ENCODE peak calls at places on chromosomes 3 and 15, in ten cellular contexts. C is activated T-helper 1 cell treated with Interleukin-2 at 50 U/mL for 16 hours; L is ACHN; M is activated T-cell treated with anti-CD3 and anti-CD28 coated beads, Interleukin-2, amount 50 U/mL, for 72 hours; X is NCI-H524; F is NCI-H460; E is C1 segment of cervical spinal cord; D is GDM1; O is ecto neural progenitor cell; G is ascending aorta. T is an unnamed sample.

GRCh38 chr15:51931016-51931415 is 40.6 kb downstream of the LEO1 start:
- DNase-seq in C (no peak), L (no peak), M (no peak), X (no peak), F (no peak), E (no peak), D (no peak), O (no peak), G (no peak), T (no peak)

GRCh38 chr3:195825857-195826804 is 14.4 kb upstream of the MUC4 start:
- DNase-seq in C (no peak), L (no peak), M (no peak), X (no peak), F (no peak), E (no peak), D (no peak), O (no peak), G (no peak), T (no peak)

GRCh38 chr3:141602706-141603105 is 115.9 kb downstream of the RASA2 start:
- DNase-seq in C (no peak), L (no peak), M (no peak), X (no peak), F (no peak), E (no peak), D (no peak), O (no peak), G (no peak), T (no peak)

GRCh38 chr3:13023251-13024055 is 49.8 kb downstream of the IQSEC1 start:
- DNase-seq in C (no peak), L (peak), M (no peak), X (peak), F (no peak), E (no peak), D (no peak), O (no peak), G (no peak), T (peak)

GRCh38 chr3:55554621-55555020 is 67.5 kb upstream of the WNT5A start:
- DNase-seq in C (no peak), L (no peak), M (no peak), X (peak), F (no peak), E (no peak), D (no peak), O (no peak), G (no peak), T (no peak)

GRCh38 chr15:81184188-81184587 is 12.5 kb upstream of the IL16 start:
- DNase-seq in C (no peak), L (no peak), M (no peak), X (peak), F (no peak), E (no peak), D (no peak), O (no peak), G (peak), T (no peak)

GRCh38 chr3:23650371-23651140 is 155.2 kb upstream of the UBE2E1 start:
- DNase-seq in C (no peak), L (no peak), M (no peak), X (no peak), F (peak), E (no peak), D (no peak), O (no peak), G (no peak), T (peak)

GRCh38 chr15:79853492-79854328 is 43.1 kb downstream of the MTHFS start:
- DNase-seq in C (peak), L (peak), M (peak), X (peak), F (peak), E (no peak), D (peak), O (peak), G (peak), T (peak)

GRCh38 chr3:30855390-30855789 is 39.1 kb downstream of the GADL1 start:
- DNase-seq in C (no peak), L (no peak), M (no peak), X (no peak), F (no peak), E (no peak), D (no peak), O (no peak), G (no peak), T (no peak)

GRCh38 chr3:119175869-119176756 is 2.7 kb downstream of the UPK1B start:
- DNase-seq in C (no peak), L (no peak), M (no peak), X (no peak), F (peak), E (no peak), D (no peak), O (no peak), G (no peak), T (peak)

GRCh38 chr3:64827391-64827790 is 139.6 kb upstream of the ADAMTS9 start:
- DNase-seq in C (no peak), L (peak), M (no peak), X (no peak), F (no peak), E (no peak), D (no peak), O (no peak), G (no peak), T (no peak)

GRCh38 chr3:160904691-160905090 is 148.7 kb downstream of the PPM1L start:
- DNase-seq in C (no peak), L (no peak), M (no peak), X (no peak), F (no peak), E (no peak), D (no peak), O (no peak), G (no peak), T (no peak)

GRCh38 chr3:52455283-52456168 is at the start of gene NISCH:
- DNase-seq in C (peak), L (peak), M (peak), X (peak), F (peak), E (peak), D (peak), O (peak), G (peak), T (peak)

GRCh38 chr3:23071758-23072157 is 131.4 kb upstream of the UBE2E2 start:
- DNase-seq in C (no peak), L (no peak), M (no peak), X (no peak), F (no peak), E (peak), D (peak), O (no peak), G (no peak), T (no peak)

GRCh38 chr15:71804695-71805470 is 5.5 kb upstream of the NR2E3 start:
- DNase-seq in C (no peak), L (no peak), M (no peak), X (peak), F (no peak), E (no peak), D (no peak), O (no peak), G (no peak), T (no peak)

GRCh38 chr3:33360136-33360825 is 79.9 kb downstream of the UBP1 start:
- DNase-seq in C (no peak), L (no peak), M (no peak), X (no peak), F (no peak), E (no peak), D (no peak), O (no peak), G (no peak), T (peak)

GRCh38 chr15:78629031-78629715 is 8.4 kb upstream of the CHRNA3 start:
- DNase-seq in C (no peak), L (no peak), M (no peak), X (no peak), F (no peak), E (no peak), D (no peak), O (no peak), G (no peak), T (no peak)

GRCh38 chr15:69895202-69895601 is 202.5 kb downstream of the TLE3 start:
- DNase-seq in C (no peak), L (no peak), M (no peak), X (no peak), F (no peak), E (no peak), D (no peak), O (no peak), G (no peak), T (no peak)

GRCh38 chr15:44501768-44502366 is 35.1 kb upstream of the EIF3J start:
- DNase-seq in C (no peak), L (peak), M (no peak), X (peak), F (peak), E (no peak), D (peak), O (no peak), G (no peak), T (peak)

GRCh38 chr15:42368096-42368495 is 8.8 kb downstream of the CAPN3 start:
- DNase-seq in C (no peak), L (no peak), M (no peak), X (no peak), F (no peak), E (no peak), D (no peak), O (no peak), G (no peak), T (no peak)

GRCh38 chr15:67850995-67851535 is 11.2 kb upstream of the RNU6-1 start:
- DNase-seq in C (no peak), L (no peak), M (no peak), X (no peak), F (no peak), E (no peak), D (peak), O (no peak), G (no peak), T (no peak)

GRCh38 chr3:60577601-60578000 is 673.7 kb downstream of the FHIT start:
- DNase-seq in C (no peak), L (no peak), M (no peak), X (no peak), F (no peak), E (no peak), D (no peak), O (no peak), G (no peak), T (no peak)

GRCh38 chr15:22262613-22263020 is 182.3 kb downstream of the OR4M2 start:
- DNase-seq in C (peak), L (no peak), M (no peak), X (no peak), F (peak), E (no peak), D (no peak), O (no peak), G (no peak), T (peak)

GRCh38 chr3:101719604-101720185 is 4.7 kb upstream of the CEP97 start:
- DNase-seq in C (no peak), L (no peak), M (no peak), X (no peak), F (no peak), E (no peak), D (no peak), O (no peak), G (no peak), T (no peak)

GRCh38 chr3:21705769-21706168 is 45.2 kb downstream of the ZNF385D start:
- DNase-seq in C (no peak), L (peak), M (no peak), X (no peak), F (no peak), E (no peak), D (no peak), O (no peak), G (peak), T (no peak)

GRCh38 chr15:84842781-84843180 is 25.6 kb downstream of the ALPK3 start:
- DNase-seq in C (no peak), L (no peak), M (no peak), X (no peak), F (no peak), E (no peak), D (no peak), O (no peak), G (peak), T (no peak)

GRCh38 chr15:63379492-63380150 is 2.0 kb downstream of the CA12 start:
- DNase-seq in C (no peak), L (no peak), M (no peak), X (no peak), F (no peak), E (no peak), D (no peak), O (no peak), G (no peak), T (no peak)

GRCh38 chr3:2098398-2099027 is at the start of gene CNTN4:
- DNase-seq in C (no peak), L (peak), M (peak), X (peak), F (peak), E (peak), D (no peak), O (peak), G (peak), T (peak)

GRCh38 chr15:41820791-41821423 is 7.0 kb upstream of the JMJD7 start:
- DNase-seq in C (no peak), L (no peak), M (no peak), X (no peak), F (no peak), E (no peak), D (no peak), O (no peak), G (no peak), T (no peak)

GRCh38 chr15:64502537-64502936 is 42.2 kb downstream of the ZNF609 start:
- DNase-seq in C (no peak), L (no peak), M (no peak), X (peak), F (no peak), E (no peak), D (no peak), O (no peak), G (no peak), T (no peak)

GRCh38 chr3:76400141-76400540 is 614.8 kb upstream of the ZNF717 start:
- DNase-seq in C (no peak), L (no peak), M (no peak), X (no peak), F (no peak), E (no peak), D (no peak), O (no peak), G (no peak), T (no peak)

GRCh38 chr3:65785065-65785645 is 253.6 kb downstream of the MAGI1 start:
- DNase-seq in C (no peak), L (peak), M (peak), X (peak), F (peak), E (no peak), D (no peak), O (no peak), G (no peak), T (peak)

GRCh38 chr3:175002732-175003143 is 143.6 kb downstream of the NAALADL2 start:
- DNase-seq in C (no peak), L (no peak), M (no peak), X (no peak), F (no peak), E (no peak), D (no peak), O (no peak), G (no peak), T (no peak)

GRCh38 chr3:187871204-187871591 is 125.9 kb upstream of the BCL6 start:
- DNase-seq in C (no peak), L (no peak), M (no peak), X (no peak), F (no peak), E (no peak), D (no peak), O (no peak), G (no peak), T (no peak)

GRCh38 chr15:71114887-71115566 is at the start of gene THSD4:
- DNase-seq in C (peak), L (peak), M (peak), X (peak), F (peak), E (no peak), D (no peak), O (peak), G (peak), T (peak)

GRCh38 chr3:99637041-99637380 is 1.4 kb upstream of the COL8A1 start:
- DNase-seq in C (no peak), L (peak), M (no peak), X (no peak), F (no peak), E (no peak), D (no peak), O (no peak), G (no peak), T (no peak)

GRCh38 chr15:82595203-82595602 is 52.0 kb downstream of the CPEB1 start:
- DNase-seq in C (no peak), L (no peak), M (no peak), X (no peak), F (no peak), E (no peak), D (no peak), O (no peak), G (no peak), T (no peak)

GRCh38 chr15:91706366-91707032 is 147.0 kb upstream of the SLCO3A1 start:
- DNase-seq in C (peak), L (peak), M (peak), X (peak), F (peak), E (peak), D (peak), O (peak), G (peak), T (peak)

GRCh38 chr15:85545757-85546156 is 165.4 kb downstream of the AKAP13 start:
- DNase-seq in C (no peak), L (no peak), M (no peak), X (no peak), F (no peak), E (no peak), D (no peak), O (no peak), G (no peak), T (no peak)

T was measured in A549.